ENCODE peak calls at places on chromosome 16, in seven cellular contexts. S is MM.1S, A is IMR-90, C is left ventricle myocardium inferior, R is heart right ventricle, Y is thoracic aorta, T is right lobe of liver. L is an unnamed sample. For H3K9me3 and H3K27me3, the result is how much of the 10 kb centered on the place peaks cover.

GRCh38 chr16:88195021-88195581 is 187.7 kb upstream of the ZNF469 start:
- DNase-seq in S (no peak), A (peak), C (no peak), R (no peak), Y (no peak), T (no peak), L (no peak)

GRCh38 chr16:81815429-81815766 is 36.3 kb downstream of the PLCG2 start:
- DNase-seq in S (no peak), A (no peak), C (no peak), R (no peak), Y (no peak), T (no peak), L (no peak)

GRCh38 chr16:67666538-67667433 is at the start of the genes C16orf86 and ENKD1:
- DNase-seq in S (peak), A (peak), C (peak), R (peak), Y (no peak), T (peak), L (peak)

GRCh38 chr16:4982056-4982867 is 24.1 kb downstream of the SEC14L5 start:
- DNase-seq in S (no peak), A (no peak), C (peak), R (peak), Y (no peak), T (peak), L (no peak)

GRCh38 chr16:85329999-85330693 is 217.9 kb upstream of the CIBAR2 start:
- DNase-seq in S (no peak), A (no peak), C (no peak), R (no peak), Y (no peak), T (no peak), L (no peak)

GRCh38 chr16:28915181-28915580 is 9.9 kb downstream of the RABEP2 start:
- DNase-seq in S (no peak), A (peak), C (no peak), R (no peak), Y (no peak), T (no peak), L (no peak)

GRCh38 chr16:24700549-24701392 is 28.7 kb upstream of the TNRC6A start:
- DNase-seq in S (no peak), A (peak), C (peak), R (peak), Y (peak), T (peak), L (peak)

GRCh38 chr16:87563714-87564523 is 38.4 kb upstream of the JPH3 start:
- DNase-seq in S (no peak), A (no peak), C (no peak), R (no peak), Y (no peak), T (no peak), L (no peak)

GRCh38 chr16:80113876-80114574 is 426.8 kb upstream of the DYNLRB2 start:
- DNase-seq in S (no peak), A (no peak), C (no peak), R (no peak), Y (no peak), T (no peak), L (no peak)

GRCh38 chr16:22232277-22233049 is 26.4 kb downstream of the EEF2K start:
- DNase-seq in S (no peak), A (peak), C (no peak), R (no peak), Y (no peak), T (peak), L (peak)

GRCh38 chr16:19290860-19291259 is 5.3 kb downstream of the CLEC19A start:
- DNase-seq in S (no peak), A (no peak), C (no peak), R (no peak), Y (no peak), T (no peak), L (no peak)

GRCh38 chr16:76910931-76911330 is 280.1 kb upstream of the MON1B start:
- DNase-seq in S (no peak), A (peak), C (no peak), R (no peak), Y (no peak), T (no peak), L (no peak)

GRCh38 chr16:54425681-54426549 is 139.3 kb upstream of the IRX3 start:
- DNase-seq in S (no peak), A (no peak), C (no peak), R (no peak), Y (no peak), T (no peak), L (peak)

GRCh38 chr16:68564367-68564985 is 25.4 kb downstream of the ZFP90 start:
- DNase-seq in S (no peak), A (peak), C (no peak), R (no peak), Y (no peak), T (no peak), L (no peak)

GRCh38 chr16:79278506-79278905 is 322.0 kb downstream of the MAF start:
- DNase-seq in S (peak), A (no peak), C (no peak), R (no peak), Y (no peak), T (no peak), L (no peak)

GRCh38 chr16:65069090-65069489 is 52.8 kb downstream of the CDH11 start:
- DNase-seq in S (no peak), A (peak), C (no peak), R (no peak), Y (no peak), T (no peak), L (no peak)

GRCh38 chr16:66402166-66402565 is 24.9 kb upstream of the BEAN1 start:
- DNase-seq in S (no peak), A (no peak), C (no peak), R (no peak), Y (no peak), T (no peak), L (no peak)

GRCh38 chr16:89164436-89164835 is 7.1 kb upstream of the CDH15 start:
- DNase-seq in S (no peak), A (no peak), C (no peak), R (no peak), Y (no peak), T (no peak), L (no peak)

GRCh38 chr16:79411357-79411756 is 189.2 kb downstream of the MAF start:
- DNase-seq in S (no peak), A (no peak), C (no peak), R (no peak), Y (no peak), T (no peak), L (no peak)

GRCh38 chr16:59044616-59045015 is 310.5 kb upstream of the GOT2 start:
- DNase-seq in S (no peak), A (no peak), C (no peak), R (no peak), Y (no peak), T (no peak), L (no peak)

GRCh38 chr16:4338712-4339299 is 12.3 kb downstream of the PAM16 start:
- DNase-seq in S (no peak), A (no peak), C (no peak), R (no peak), Y (no peak), T (peak), L (peak)

GRCh38 chr16:53814791-53815190 is 110.8 kb downstream of the FTO start:
- DNase-seq in S (no peak), A (no peak), C (no peak), R (no peak), Y (no peak), T (no peak), L (no peak)

GRCh38 chr16:30186782-30187555 is 3.6 kb downstream of the CORO1A start:
- DNase-seq in S (peak), A (no peak), C (peak), R (peak), Y (no peak), T (peak), L (peak)

GRCh38 chr16:3938843-3939624 is 58.5 kb upstream of the CREBBP start:
- DNase-seq in S (peak), A (peak), C (peak), R (peak), Y (no peak), T (peak), L (peak)

GRCh38 chr16:68995011-68995504 is 110.4 kb upstream of the HAS3 start:
- DNase-seq in S (no peak), A (peak), C (no peak), R (no peak), Y (no peak), T (no peak), L (no peak)

GRCh38 chr16:3171181-3171854 is 16.7 kb upstream of the OR1F1 start:
- DNase-seq in S (peak), A (no peak), C (no peak), R (no peak), Y (no peak), T (peak), L (no peak)

GRCh38 chr16:81786321-81786720 is 7.2 kb downstream of the PLCG2 start:
- DNase-seq in S (no peak), A (peak), C (no peak), R (no peak), Y (no peak), T (no peak), L (no peak)

GRCh38 chr16:87812200-87812656 is 46.4 kb upstream of the KLHDC4 start:
- DNase-seq in S (no peak), A (no peak), C (no peak), R (no peak), Y (no peak), T (no peak), L (no peak)

GRCh38 chr16:76639685-76640289 is 362.6 kb downstream of the CNTNAP4 start:
- DNase-seq in S (no peak), A (peak), C (no peak), R (no peak), Y (no peak), T (no peak), L (peak)

GRCh38 chr16:85650864-85651811 is 37.6 kb downstream of the GINS2 start:
- DNase-seq in S (no peak), A (no peak), C (peak), R (peak), Y (no peak), T (peak), L (peak)

GRCh38 chr16:12576878-12577277 is 226.8 kb downstream of the CPPED1 start:
- DNase-seq in S (no peak), A (no peak), C (no peak), R (no peak), Y (no peak), T (no peak), L (no peak)

GRCh38 chr16:835373-835772 is 34.8 kb upstream of the GNG13 start:
- DNase-seq in S (no peak), A (no peak), C (no peak), R (no peak), Y (no peak), T (no peak), L (no peak)
- H3K9me3 ChIP-seq in S (under half), A (under half), C (half or more), R (under half), Y (under half), T (under half), L (under half)

GRCh38 chr16:75319513-75320401 is 68.3 kb upstream of the BCAR1 start:
- DNase-seq in S (peak), A (peak), C (no peak), R (no peak), Y (no peak), T (no peak), L (no peak)

GRCh38 chr16:75322706-75323105 is 71.3 kb upstream of the BCAR1 start:
- DNase-seq in S (no peak), A (peak), C (no peak), R (no peak), Y (no peak), T (no peak), L (no peak)

GRCh38 chr16:75318737-75319136 is 67.3 kb upstream of the BCAR1 start:
- DNase-seq in S (no peak), A (no peak), C (no peak), R (no peak), Y (no peak), T (no peak), L (no peak)

GRCh38 chr16:75323198-75323597 is 71.8 kb upstream of the BCAR1 start:
- DNase-seq in S (no peak), A (no peak), C (no peak), R (no peak), Y (no peak), T (no peak), L (no peak)

GRCh38 chr16:75320435-75320834 is 69.0 kb upstream of the BCAR1 start:
- DNase-seq in S (no peak), A (no peak), C (no peak), R (no peak), Y (no peak), T (no peak), L (no peak)
- TF ChIP-seq CTCF in S (no peak), A (no peak), C (peak), R (peak), Y (no peak), T (peak), L (no peak)

GRCh38 chr16:57373117-57373947 is 1.0 kb downstream of the CX3CL1 start:
- DNase-seq in S (no peak), A (no peak), C (no peak), R (no peak), Y (no peak), T (no peak), L (no peak)
- H3K27me3 ChIP-seq in S (under half), A (under half), C (under half), R (under half), Y (under half), T (under half), L (under half)

GRCh38 chr16:35559911-35560636 is 2100.7 kb downstream of the TP53TG3F start:
- DNase-seq in S (peak), A (no peak), C (no peak), R (no peak), Y (no peak), T (no peak), L (no peak)
- H3K9me3 ChIP-seq in S (under half), A (under half), C (under half), R (under half), Y (under half), T (under half), L (under half)

DNA sequence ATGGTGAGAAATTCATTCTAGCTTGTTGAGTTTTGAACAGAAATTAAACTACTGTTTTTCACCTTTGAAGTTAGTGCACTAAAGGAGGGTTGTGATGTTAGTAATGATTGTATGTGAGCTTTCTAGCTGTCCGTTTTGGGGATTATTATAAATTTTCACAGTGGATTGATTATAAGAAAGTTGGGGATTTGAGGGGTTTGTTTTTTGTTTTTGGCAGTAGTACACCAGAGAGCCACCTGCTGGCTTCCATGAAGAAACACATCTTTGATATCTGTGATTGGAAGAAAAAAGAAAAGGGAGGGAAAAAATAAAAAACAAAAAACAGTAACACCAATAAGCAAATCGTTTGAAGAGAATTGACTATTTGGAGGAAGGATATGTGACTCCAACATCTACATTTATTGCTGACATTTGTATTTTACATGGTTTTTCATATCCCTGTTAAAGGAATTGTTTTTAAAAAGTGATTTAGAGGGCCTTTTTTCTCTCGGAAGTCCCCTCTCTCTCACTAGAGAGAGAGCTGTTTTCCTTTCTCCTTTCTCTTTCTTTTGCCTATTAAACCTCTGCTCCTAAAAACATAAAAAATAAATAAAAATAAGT is 1469.5 kb upstream of the GOT2 start:
- DNase-seq in S (no peak), A (peak), C (no peak), R (no peak), Y (no peak), T (no peak), L (no peak)
- TF ChIP-seq CTCF in S (peak), A (peak), C (peak), R (peak), Y (peak), T (peak), L (no peak)

DNA sequence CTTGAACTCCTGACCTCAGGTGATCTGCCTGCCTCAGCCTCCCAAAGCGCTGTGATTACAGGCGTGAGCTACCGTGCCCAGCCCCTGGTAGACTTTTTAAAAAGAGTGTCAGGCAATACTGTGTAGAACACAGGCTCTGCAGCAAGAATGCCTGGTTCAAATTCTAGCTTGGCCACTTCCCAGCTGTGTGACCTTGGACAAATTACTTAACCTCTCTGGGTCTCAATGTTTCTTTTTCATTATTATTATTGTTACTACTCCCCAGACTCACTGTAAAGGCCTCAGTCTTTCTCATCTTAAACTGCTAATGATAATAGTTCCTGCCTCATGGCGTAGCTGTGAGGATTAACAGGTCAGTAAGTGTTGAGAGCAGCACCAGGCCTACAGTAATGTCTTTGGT is 114.3 kb downstream of the LITAF start:
- DNase-seq in S (no peak), A (no peak), C (no peak), R (no peak), Y (no peak), T (peak), L (no peak)
- H3K27me3 ChIP-seq in S (under half), A (under half), C (under half), R (under half), Y (under half), T (under half), L (under half)

GRCh38 chr16:55955845-55956244 is 80.7 kb upstream of the CES5A start:
- DNase-seq in S (no peak), A (no peak), C (peak), R (peak), Y (no peak), T (no peak), L (no peak)
- H3K9me3 ChIP-seq in S (under half), A (under half), C (under half), R (under half), Y (under half), T (under half), L (under half)

DNA sequence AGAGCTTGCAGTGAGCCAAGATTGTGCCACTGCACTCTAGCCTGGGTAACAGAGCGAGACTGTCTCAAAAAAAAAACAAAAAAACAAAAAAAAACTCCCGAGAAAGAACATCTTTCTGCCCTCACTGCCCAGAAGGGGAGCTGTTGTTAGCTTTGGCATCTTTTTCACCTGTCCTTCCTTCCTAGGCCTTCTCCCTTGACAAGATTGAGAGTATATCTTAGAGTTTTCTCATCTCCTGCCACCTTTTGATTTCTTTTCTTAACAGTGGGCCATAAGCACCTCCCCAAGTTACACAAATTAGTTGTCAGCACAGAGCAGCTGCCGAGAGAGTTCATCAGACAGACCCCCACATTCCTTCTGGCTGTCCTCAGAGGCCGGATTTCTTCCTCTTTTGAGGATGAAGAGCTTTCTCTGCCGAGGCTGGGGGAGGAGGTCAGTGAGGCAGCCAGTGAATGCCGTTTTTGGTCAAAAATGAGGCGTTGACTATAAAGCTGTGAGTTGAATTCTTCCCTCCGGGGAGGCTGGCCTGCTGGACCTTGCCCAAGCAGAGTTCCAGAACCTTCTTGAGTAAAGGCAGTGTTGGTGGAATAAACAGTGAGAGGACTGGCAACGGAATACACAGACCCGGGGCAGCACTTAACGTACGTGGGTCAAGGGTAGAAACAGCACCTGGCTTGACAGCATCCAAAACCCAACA is 127.0 kb downstream of the ABCC6 start:
- DNase-seq in S (no peak), A (peak), C (peak), R (no peak), Y (peak), T (no peak), L (no peak)
- TF ChIP-seq CTCF in S (no peak), A (peak), C (no peak), R (peak), Y (peak), T (no peak), L (no peak)

GRCh38 chr16:62038225-62038624 is 2.0 kb upstream of the CDH8 start:
- DNase-seq in S (no peak), A (no peak), C (no peak), R (no peak), Y (no peak), T (no peak), L (no peak)

GRCh38 chr16:62036101-62036806 is at the start of gene CDH8:
- DNase-seq in S (no peak), A (no peak), C (no peak), R (no peak), Y (no peak), T (no peak), L (no peak)

GRCh38 chr16:62038646-62039045 is 2.4 kb upstream of the CDH8 start:
- DNase-seq in S (no peak), A (no peak), C (no peak), R (no peak), Y (no peak), T (no peak), L (no peak)

GRCh38 chr16:62035115-62036092 is 834 bp downstream of the CDH8 start:
- DNase-seq in S (no peak), A (no peak), C (no peak), R (no peak), Y (no peak), T (no peak), L (no peak)

GRCh38 chr16:62036807-62037135 is 533 bp upstream of the CDH8 start:
- DNase-seq in S (no peak), A (no peak), C (no peak), R (no peak), Y (no peak), T (no peak), L (no peak)
- H3K27me3 ChIP-seq in S (under half), A (under half), C (half or more), R (half or more), Y (under half), T (under half), L (under half)